ENCODE peak calls at places on chromosome 1, in four cellular contexts. K, N, S and X are unnamed samples.

GRCh38 chr1:147243228-147243685 is 773 bp downstream of the CHD1L start:
- DNase-seq in K (no peak), N (peak), S (no peak), X (no peak)

GRCh38 chr1:68051475-68051874 is 1.0 kb upstream of the DIRAS3 start:
- DNase-seq in K (peak), N (peak), S (peak), X (no peak)

GRCh38 chr1:82091729-82092128 is 291.0 kb downstream of the ADGRL2 start:
- DNase-seq in K (no peak), N (no peak), S (no peak), X (no peak)

GRCh38 chr1:36224537-36225297 is 474 bp downstream of the THRAP3 start:
- DNase-seq in K (no peak), N (no peak), S (peak), X (no peak)

GRCh38 chr1:209416009-209416408 is 167.5 kb upstream of the CAMK1G start:
- DNase-seq in K (peak), N (no peak), S (peak), X (no peak)

GRCh38 chr1:178126790-178127189 is 32.9 kb downstream of the RASAL2 start:
- DNase-seq in K (no peak), N (no peak), S (peak), X (no peak)

GRCh38 chr1:221858758-221859157 is 116.9 kb upstream of the DUSP10 start:
- DNase-seq in K (no peak), N (no peak), S (peak), X (no peak)

GRCh38 chr1:92085727-92086126 is 5.6 kb downstream of the BTBD8 start:
- DNase-seq in K (no peak), N (no peak), S (no peak), X (no peak)

GRCh38 chr1:162091681-162092524 is 22.4 kb downstream of the NOS1AP start:
- DNase-seq in K (no peak), N (no peak), S (no peak), X (no peak)

GRCh38 chr1:25700124-25700523 is 83.5 kb downstream of the MAN1C1 start:
- DNase-seq in K (no peak), N (peak), S (no peak), X (no peak)

GRCh38 chr1:240888039-240888786 is 276.3 kb upstream of the GREM2 start:
- DNase-seq in K (no peak), N (no peak), S (no peak), X (no peak)

GRCh38 chr1:31335007-31335406 is 37.9 kb downstream of the FABP3 start:
- DNase-seq in K (no peak), N (no peak), S (peak), X (peak)

GRCh38 chr1:96472471-96472870 is 249.1 kb upstream of the PTBP2 start:
- DNase-seq in K (no peak), N (no peak), S (peak), X (no peak)

GRCh38 chr1:44523747-44524146 is 118.7 kb downstream of the RNF220 start:
- DNase-seq in K (no peak), N (no peak), S (no peak), X (no peak)

GRCh38 chr1:46077669-46078068 is 54.8 kb downstream of the PIK3R3 start:
- DNase-seq in K (no peak), N (no peak), S (no peak), X (no peak)

GRCh38 chr1:59857679-59858354 is 43.1 kb downstream of the HOOK1 start:
- DNase-seq in K (no peak), N (no peak), S (no peak), X (no peak)

DNA sequence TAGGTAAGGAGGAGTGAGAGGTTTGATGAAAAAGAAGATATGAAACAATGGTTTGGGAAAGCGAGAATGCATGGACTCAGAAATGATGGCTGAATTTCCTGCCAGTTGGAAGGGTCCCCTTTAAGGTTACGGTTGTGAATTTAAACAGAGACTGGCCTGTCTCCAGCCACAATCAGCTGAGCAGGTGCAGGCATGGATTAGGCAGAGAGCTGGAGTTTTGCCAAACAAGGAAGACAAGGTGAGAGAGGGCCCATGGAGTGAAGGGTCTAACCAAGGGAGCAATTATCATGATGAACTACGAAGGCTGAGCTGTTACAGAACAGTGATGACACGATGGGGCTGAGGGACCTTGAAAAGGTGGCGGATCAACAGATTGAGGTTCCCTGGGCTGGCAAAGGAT is 41.3 kb downstream of the LHX9 start:
- DNase-seq in K (no peak), N (no peak), S (no peak), X (no peak)
- H3K27ac ChIP-seq in K (no peak), N (no peak), S (no peak), X (no peak)

GRCh38 chr1:215087603-215088002 is 5.1 kb downstream of the KCNK2 start:
- DNase-seq in K (no peak), N (no peak), S (no peak), X (no peak)

GRCh38 chr1:215082532-215083407 is at the start of gene KCNK2:
- DNase-seq in K (no peak), N (no peak), S (no peak), X (no peak)

GRCh38 chr1:215081566-215082531 is 688 bp upstream of the KCNK2 start:
- DNase-seq in K (no peak), N (no peak), S (no peak), X (peak)

GRCh38 chr1:215079456-215079855 is 3.1 kb upstream of the KCNK2 start:
- DNase-seq in K (no peak), N (no peak), S (no peak), X (no peak)

DNA sequence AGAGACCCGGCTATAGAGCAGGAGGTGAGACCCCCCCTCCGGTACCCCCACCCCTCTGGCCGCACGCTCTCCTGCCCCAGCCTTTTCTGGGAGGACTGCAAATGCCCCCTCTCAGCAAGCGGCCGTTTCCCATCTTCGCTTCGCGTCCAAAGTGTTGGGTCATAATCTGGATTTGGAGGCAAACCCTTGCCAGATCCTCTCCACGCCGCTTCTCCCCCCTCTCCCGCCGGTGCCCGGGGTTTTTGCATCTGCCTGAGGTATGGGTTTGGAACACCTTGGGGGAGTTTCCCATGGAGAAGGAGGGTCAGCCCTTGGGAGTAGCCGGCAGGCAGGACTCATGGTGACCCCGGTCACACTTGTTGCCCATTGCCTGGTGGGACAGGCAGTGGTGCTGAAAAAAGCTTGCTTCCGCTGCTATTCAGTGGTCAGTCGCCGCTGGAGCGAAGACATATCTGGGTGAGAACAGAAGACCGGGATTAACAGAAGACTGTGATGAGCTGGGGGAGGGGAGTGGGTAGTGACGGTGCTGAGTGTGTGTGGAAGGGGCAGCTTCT is 948 bp downstream of the KCNK2 start:
- DNase-seq in K (peak), N (no peak), S (no peak), X (no peak)
- H3K4me3 ChIP-seq in K (peak), N (peak), S (peak), X (peak)

GRCh38 chr1:30321216-30321910 is 402.0 kb downstream of the MATN1 start:
- DNase-seq in K (no peak), N (no peak), S (no peak), X (no peak)

GRCh38 chr1:30321996-30322858 is 401.2 kb downstream of the MATN1 start:
- DNase-seq in K (no peak), N (no peak), S (no peak), X (no peak)

GRCh38 chr1:30319765-30320580 is 403.4 kb downstream of the MATN1 start:
- DNase-seq in K (no peak), N (no peak), S (no peak), X (no peak)

GRCh38 chr1:30318864-30319718 is 404.3 kb downstream of the MATN1 start:
- DNase-seq in K (no peak), N (no peak), S (no peak), X (no peak)

GRCh38 chr1:30320581-30320890 is 402.8 kb downstream of the MATN1 start:
- DNase-seq in K (no peak), N (no peak), S (no peak), X (no peak)
- H3K27ac ChIP-seq in K (no peak), N (no peak), S (no peak), X (no peak)

DNA sequence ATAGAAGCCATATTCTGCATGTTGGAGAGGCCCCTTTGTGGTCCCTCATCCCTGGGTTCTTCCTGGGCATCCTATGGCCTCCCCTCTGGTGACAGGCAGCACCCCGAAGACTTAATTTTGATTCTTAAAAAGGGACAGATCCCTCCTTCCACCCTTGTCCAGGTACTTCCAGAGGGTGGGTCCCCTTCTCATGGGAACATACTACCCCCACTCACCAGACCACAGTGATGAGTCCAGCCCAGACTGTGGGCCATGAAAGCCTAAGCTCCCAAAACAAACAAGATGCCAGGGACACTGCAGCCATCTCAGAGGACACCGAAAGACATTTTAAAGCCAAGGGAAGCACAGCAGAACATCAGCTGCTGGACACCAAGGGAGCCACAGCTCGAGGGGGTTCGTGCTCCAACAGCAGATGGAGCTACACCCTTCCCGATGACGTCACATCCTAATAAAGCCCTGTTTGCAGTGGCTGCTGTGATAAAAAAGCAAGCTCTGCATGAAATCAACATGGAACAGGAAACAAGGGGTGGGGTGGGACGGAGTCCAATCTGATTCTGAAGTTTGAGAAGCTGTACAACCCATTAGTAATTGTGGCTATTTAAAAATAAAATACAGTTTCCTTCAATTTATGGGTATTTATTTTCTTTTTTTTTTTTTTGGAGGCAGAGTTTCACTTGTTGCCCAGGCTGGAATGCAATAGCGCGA is 32.4 kb downstream of the GNB1 start:
- DNase-seq in K (peak), N (peak), S (no peak), X (peak)
- H3K4me3 ChIP-seq in K (peak), N (no peak), S (no peak), X (peak)

GRCh38 chr1:94122201-94122970 is 1.4 kb upstream of the ABCA4 start:
- DNase-seq in K (no peak), N (no peak), S (peak), X (no peak)

GRCh38 chr1:94121411-94121821 is 468 bp upstream of the ABCA4 start:
- DNase-seq in K (no peak), N (no peak), S (no peak), X (no peak)

GRCh38 chr1:94124538-94124937 is 3.6 kb upstream of the ABCA4 start:
- DNase-seq in K (no peak), N (no peak), S (no peak), X (no peak)

GRCh38 chr1:94126651-94127050 is 5.7 kb upstream of the ABCA4 start:
- DNase-seq in K (no peak), N (no peak), S (no peak), X (no peak)

DNA sequence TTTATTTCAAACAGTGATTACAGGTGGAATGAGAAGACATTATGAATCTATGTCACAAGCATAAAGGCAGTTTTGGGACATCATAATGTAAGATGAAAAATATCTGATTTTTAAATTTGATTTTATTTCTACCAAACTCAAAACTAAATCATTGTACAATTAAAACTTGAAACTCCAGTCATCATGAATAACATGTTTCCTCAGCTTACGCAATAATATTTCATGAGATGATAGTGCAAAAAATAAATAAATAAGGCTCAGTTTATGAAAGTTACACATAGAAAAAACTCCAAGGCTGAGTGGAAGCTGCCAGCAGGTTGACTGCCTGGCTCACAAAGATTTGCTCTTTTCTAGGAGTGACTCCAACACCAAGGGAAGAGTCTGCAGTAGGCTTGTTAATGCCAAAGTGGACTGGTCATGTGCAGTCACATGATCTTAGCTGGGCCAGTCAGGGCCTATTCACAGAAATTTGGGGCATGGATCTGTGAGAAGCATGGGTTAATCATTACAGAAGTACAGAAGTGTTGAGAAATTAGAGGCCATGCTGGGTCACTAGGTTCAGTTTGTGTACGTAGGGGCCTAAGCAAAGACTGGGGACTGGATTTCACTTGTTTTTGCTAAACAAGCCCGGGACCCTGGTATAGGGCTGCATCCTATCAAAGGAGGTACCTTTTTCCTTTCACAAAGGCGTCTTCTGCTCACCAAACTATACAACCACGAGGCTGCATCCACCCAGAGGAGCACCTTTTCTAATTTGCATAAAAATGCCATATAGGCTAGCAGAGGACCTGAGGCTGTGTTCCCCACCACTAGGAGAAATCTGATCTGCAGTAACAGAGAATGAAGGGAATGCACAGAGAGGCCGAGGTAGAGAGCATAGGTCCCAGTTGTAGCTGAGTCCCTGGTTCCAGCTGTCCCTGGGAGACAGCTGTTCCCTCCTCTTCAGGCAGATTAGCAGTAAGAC is 4.9 kb upstream of the ABCA4 start:
- DNase-seq in K (no peak), N (no peak), S (no peak), X (no peak)
- H3K27ac ChIP-seq in K (no peak), N (no peak), S (no peak), X (no peak)

DNA sequence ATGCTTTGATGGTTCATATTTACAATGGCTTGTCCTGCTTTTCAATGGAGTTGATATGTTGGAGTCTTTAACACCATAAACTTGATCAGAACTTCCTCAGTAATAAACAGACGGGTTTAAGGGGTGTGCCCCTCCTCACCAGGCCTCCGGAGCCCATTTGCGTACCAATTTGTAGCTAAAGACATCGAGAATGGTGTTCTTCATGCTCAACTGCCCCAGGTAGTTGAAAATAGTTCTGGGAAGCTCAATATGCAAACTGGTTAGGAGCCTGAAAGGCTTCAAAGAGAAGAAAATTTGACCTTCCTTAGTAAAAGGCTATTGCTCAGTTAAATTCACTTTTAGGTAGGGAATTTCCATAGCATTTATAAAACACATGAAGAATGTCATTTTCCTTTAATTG is 68.1 kb upstream of the RRP15 start:
- DNase-seq in K (no peak), N (no peak), S (no peak), X (no peak)
- H3K4me3 ChIP-seq in K (no peak), N (no peak), S (no peak), X (no peak)